ENCODE peak calls at places on chromosomes 2 and 18, in five cellular contexts. J is body of pancreas; W is iris pigment epithelial cell; R is CD8-positive, alpha-beta T cell; K is heart right ventricle. Q is an unnamed sample.

GRCh38 chr2:20181761-20182160 is 43.2 kb downstream of the SDC1 start:
- DNase-seq in K (no peak), W (no peak), J (peak), R (no peak), Q (no peak)

GRCh38 chr18:12279781-12280531 is 25.8 kb downstream of the CIDEA start:
- DNase-seq in J (no peak), W (no peak), K (peak), R (no peak), Q (no peak)

GRCh38 chr2:106097370-106098000 is 96.6 kb downstream of the UXS1 start:
- DNase-seq in K (no peak), R (peak), W (no peak), J (no peak), Q (no peak)

GRCh38 chr2:215680605-215681598 is 245.0 kb upstream of the FN1 start:
- DNase-seq in J (no peak), W (peak), R (peak), K (no peak), Q (no peak)

GRCh38 chr2:74179063-74179865 is 585 bp upstream of the MOB1A start:
- DNase-seq in K (no peak), W (no peak), R (peak), J (no peak), Q (no peak)

GRCh38 chr2:229996320-229996719 is 72.4 kb downstream of the SLC16A14 start:
- DNase-seq in J (no peak), W (no peak), K (no peak), R (no peak), Q (no peak)

GRCh38 chr2:63741884-63742583 is 99.7 kb upstream of the UGP2 start:
- DNase-seq in R (no peak), K (no peak), W (peak), J (no peak), Q (no peak)

GRCh38 chr2:46134531-46135229 is 162.5 kb upstream of the EPAS1 start:
- DNase-seq in K (peak), R (no peak), J (peak), W (peak), Q (peak)

GRCh38 chr2:107263596-107264090 is 377.7 kb upstream of the ST6GAL2 start:
- DNase-seq in R (no peak), K (no peak), J (no peak), W (no peak), Q (no peak)

GRCh38 chr18:57433492-57434176 is 1.5 kb upstream of the ONECUT2 start:
- DNase-seq in R (no peak), W (no peak), K (no peak), J (no peak), Q (no peak)

GRCh38 chr2:97711394-97711711 is 2.0 kb upstream of the ZAP70 start:
- DNase-seq in R (no peak), W (no peak), K (no peak), J (no peak), Q (no peak)

Q was measured in uterus.